ENCODE peak calls at places on chromosomes 16 and 17, in six cellular contexts. F, I, G, N, O and J are unnamed samples.
A peak's percentile ranks its signal among the peaks of the same experiment; 100 is the strongest.

GRCh38 chr17:48012151-48012520 is 25.5 kb downstream of the COPZ2 start:
- DNase-seq in I (peak; percentile 73), F (no peak), N (no peak), O (peak; percentile 14), G (peak; percentile 64), J (peak; percentile 90)

GRCh38 chr17:82900741-82901140 is 60.9 kb upstream of the ZNF750 start:
- DNase-seq in O (no peak), F (no peak), I (no peak), N (no peak), G (peak; percentile 56), J (no peak)

GRCh38 chr16:506246-506546 is 21.3 kb upstream of the CAPN15 start:
- DNase-seq in O (no peak), F (no peak), I (peak; percentile 34), N (no peak), G (peak; percentile 27), J (no peak)

GRCh38 chr16:83937922-83938875 is 14.8 kb upstream of the OSGIN1 start:
- DNase-seq in G (no peak), I (no peak), O (no peak), F (no peak), N (no peak), J (no peak)

GRCh38 chr16:79997257-79997656 is 396.7 kb upstream of the MAF start:
- DNase-seq in G (no peak), O (peak; percentile 3), N (no peak), F (peak; percentile 2), I (no peak), J (peak; percentile 72)

GRCh38 chr16:69188716-69189115 is 1.8 kb downstream of the SNTB2 start:
- DNase-seq in O (peak; percentile 54), G (no peak), I (no peak), N (no peak), F (no peak), J (no peak)

GRCh38 chr16:55044366-55044975 is 113.8 kb downstream of the IRX5 start:
- DNase-seq in F (no peak), O (no peak), G (no peak), I (no peak), N (no peak), J (peak; percentile 43)

GRCh38 chr17:16419074-16419928 is 3.9 kb downstream of the TRPV2 start:
- DNase-seq in I (no peak), O (peak; percentile 63), G (peak; percentile 74), F (peak; percentile 66), N (no peak), J (peak; percentile 70)

GRCh38 chr16:83933885-83934683 is 19.0 kb upstream of the OSGIN1 start:
- DNase-seq in I (no peak), O (no peak), F (no peak), G (no peak), N (no peak), J (no peak)

GRCh38 chr16:69100046-69100765 is 5.2 kb upstream of the HAS3 start:
- DNase-seq in I (peak; percentile 28), G (no peak), F (no peak), N (no peak), O (no peak), J (no peak)

GRCh38 chr17:43410557-43411368 is 12.0 kb downstream of the ARL4D start:
- DNase-seq in G (no peak), F (no peak), I (no peak), N (no peak), O (no peak), J (no peak)

GRCh38 chr17:76046064-76046463 is 19.0 kb upstream of the EVPL start:
- DNase-seq in I (no peak), G (no peak), O (no peak), F (no peak), N (no peak), J (no peak)

GRCh38 chr16:85626191-85626951 is 13.2 kb downstream of the GSE1 start:
- DNase-seq in O (no peak), I (no peak), N (no peak), F (no peak), G (no peak), J (peak; percentile 81)

GRCh38 chr16:86495357-86495701 is 15.0 kb upstream of the FOXF1 start:
- DNase-seq in I (no peak), F (no peak), G (no peak), N (no peak), O (no peak), J (no peak)

GRCh38 chr16:27374794-27375499 is 27.0 kb upstream of the IL21R start:
- DNase-seq in G (peak; percentile 81), F (peak; percentile 55), N (peak; percentile 56), I (no peak), O (peak; percentile 83), J (peak; percentile 99)

GRCh38 chr16:30658731-30659506 is 688 bp downstream of the FBRS start:
- DNase-seq in I (peak; percentile 87), O (no peak), G (peak; percentile 88), N (peak; percentile 92), F (peak; percentile 96), J (peak; percentile 73)

GRCh38 chr17:39605492-39606433 is 2.0 kb downstream of the NEUROD2 start:
- DNase-seq in G (no peak), F (no peak), O (peak; percentile 13), I (no peak), N (no peak), J (peak; percentile 88)

GRCh38 chr17:1298616-1299015 is 19.2 kb downstream of the TRARG1 start:
- DNase-seq in G (no peak), F (no peak), I (no peak), N (no peak), O (no peak), J (peak; percentile 92)

GRCh38 chr16:86697715-86698114 is 119.4 kb downstream of the FOXL1 start:
- DNase-seq in G (no peak), I (no peak), F (peak; percentile 16), N (no peak), O (peak; percentile 34), J (no peak)

GRCh38 chr16:79776243-79776884 is 175.8 kb upstream of the MAF start:
- DNase-seq in I (no peak), G (no peak), F (no peak), N (peak; percentile 32), O (no peak), J (peak; percentile 62)

GRCh38 chr17:55354010-55354409 is 67.6 kb downstream of the MMD start:
- DNase-seq in N (no peak), F (no peak), G (no peak), I (no peak), O (no peak), J (no peak)

GRCh38 chr17:75632863-75633483 is at the start of gene SMIM5:
- DNase-seq in G (peak; percentile 93), O (peak; percentile 71), I (peak; percentile 93), F (peak; percentile 62), N (peak; percentile 88), J (peak; percentile 98)

GRCh38 chr17:48997103-48997826 is at the start of gene IGF2BP1:
- DNase-seq in O (peak; percentile 80), F (no peak), N (no peak), I (no peak), G (no peak), J (peak; percentile 96)

GRCh38 chr17:76139801-76140660 is 1.0 kb downstream of the FOXJ1 start:
- DNase-seq in N (no peak), G (peak; percentile 51), I (no peak), O (no peak), F (no peak), J (peak; percentile 80)

GRCh38 chr16:65500919-65501318 is 379.1 kb upstream of the CDH11 start:
- DNase-seq in O (no peak), N (no peak), F (no peak), G (no peak), I (no peak), J (no peak)

GRCh38 chr17:10337136-10337535 is 35.7 kb downstream of the MYH13 start:
- DNase-seq in G (no peak), I (no peak), O (no peak), F (no peak), N (no peak), J (no peak)
- H3K9me3 ChIP-seq in G (no peaks in the 10 kb centered on the region), I (no peaks in the 10 kb centered on the region), O (no peaks in the 10 kb centered on the region), F (peaks cover 41% of the 10 kb centered on the region), N (no peaks in the 10 kb centered on the region), J (no peaks in the 10 kb centered on the region)

GRCh38 chr16:71930993-71931392 is 35.7 kb downstream of the IST1 start:
- DNase-seq in F (no peak), I (no peak), N (no peak), G (no peak), O (no peak), J (no peak)

GRCh38 chr16:71930013-71930563 is 34.8 kb downstream of the IST1 start:
- DNase-seq in N (no peak), G (no peak), O (no peak), I (no peak), F (no peak), J (no peak)

GRCh38 chr16:71927787-71928186 is 32.5 kb downstream of the IST1 start:
- DNase-seq in F (no peak), O (no peak), G (no peak), I (no peak), N (no peak), J (no peak)

GRCh38 chr16:71927383-71927782 is 32.1 kb downstream of the IST1 start:
- DNase-seq in N (peak; percentile 40), I (no peak), O (peak; percentile 90), G (peak; percentile 73), F (peak; percentile 63), J (no peak)

DNA sequence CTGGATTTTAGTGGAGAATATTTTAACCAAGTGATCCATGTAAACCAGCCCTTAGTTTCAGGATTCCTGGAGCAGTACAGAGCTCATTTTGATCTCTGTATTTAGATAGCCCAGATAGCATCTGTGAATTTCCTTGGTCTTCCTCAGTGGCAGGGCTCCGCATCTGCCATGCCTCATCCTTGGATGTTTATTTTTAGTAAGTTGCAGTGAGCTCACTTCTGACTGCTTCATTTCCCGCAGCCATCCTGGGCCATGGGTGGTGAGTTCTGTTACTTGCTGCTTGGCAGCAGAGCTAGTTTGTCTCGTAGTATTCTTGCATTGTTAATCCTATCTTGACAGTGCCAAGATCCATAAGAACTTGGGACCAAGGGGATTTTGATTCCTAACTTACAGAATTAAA is 33.7 kb downstream of the IST1 start:
- DNase-seq in G (no peak), I (no peak), O (peak; percentile 54), F (peak; percentile 68), N (no peak), J (no peak)
- H3K27ac ChIP-seq in G (no peak overlapping the region), I (peak overlapping the region; percentile 51), O (peak overlapping the region; percentile 75), F (no peak overlapping the region), N (no peak overlapping the region), J (no peak overlapping the region)

DNA sequence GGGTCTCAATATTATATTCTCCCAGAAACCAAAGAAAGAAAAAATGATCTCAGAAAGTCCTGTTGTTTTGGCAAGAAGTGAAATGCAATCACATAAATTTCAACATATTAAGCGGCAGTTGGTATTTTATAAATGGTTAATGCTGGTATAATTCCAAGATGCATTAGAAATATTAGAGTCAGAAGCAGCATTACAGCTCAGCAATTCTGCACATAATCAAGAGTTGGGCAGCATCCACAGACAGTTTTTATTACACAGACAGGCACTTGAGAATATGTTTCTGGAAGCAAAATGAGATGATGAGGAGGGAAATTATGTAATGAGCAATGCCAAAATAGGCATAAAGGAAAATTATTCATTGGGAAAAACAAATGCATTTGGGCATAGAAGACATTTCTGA is 148.1 kb downstream of the KCNJ2 start:
- DNase-seq in F (no peak), N (no peak), I (no peak), G (no peak), O (no peak), J (no peak)
- H3K9me3 ChIP-seq in F (no peaks in the 10 kb centered on the region), N (no peaks in the 10 kb centered on the region), I (no peaks in the 10 kb centered on the region), G (no peaks in the 10 kb centered on the region), O (no peaks in the 10 kb centered on the region), J (no peaks in the 10 kb centered on the region)

DNA sequence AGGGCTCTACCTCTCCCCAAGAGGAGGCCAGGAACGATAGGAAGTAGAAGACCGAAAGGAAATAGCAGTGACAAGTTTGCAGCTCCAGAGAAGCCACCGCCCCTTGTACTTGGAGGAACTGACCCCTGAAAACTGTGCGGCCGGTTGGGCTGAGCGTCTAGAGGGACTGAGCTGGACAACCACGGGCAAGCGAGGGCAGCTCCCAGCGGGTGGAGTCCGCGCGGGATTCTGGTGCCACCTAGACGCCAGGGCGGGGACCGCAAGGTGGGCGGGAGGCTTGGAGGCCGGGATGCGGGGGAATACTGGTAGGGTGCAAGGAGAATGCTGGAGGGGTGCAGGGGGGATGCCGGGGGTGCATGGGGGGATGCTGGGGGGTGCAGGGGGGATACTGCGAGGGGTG is 1.3 kb upstream of the SLC6A4 start:
- DNase-seq in G (peak; percentile 85), N (peak; percentile 15), O (peak; percentile 44), F (no peak), I (peak; percentile 76), J (peak; percentile 88)
- H3K27ac ChIP-seq in G (no peak overlapping the region), N (no peak overlapping the region), O (no peak overlapping the region), F (no peak overlapping the region), I (no peak overlapping the region), J (no peak overlapping the region)